ENCODE peak calls at places on chromosomes 12 and 14, in four cellular contexts. Y is fibroblast of lung, H is PC-3, L is HCT116. K is an unnamed sample.
A peak's percentile ranks its signal among the peaks of the same experiment; 100 is the strongest.

GRCh38 chr12:43332977-43333649 is 218.9 kb downstream of the ADAMTS20 start:
- DNase-seq in H (peak; percentile 37), L (no peak), Y (peak; percentile 90), K (no peak)

GRCh38 chr12:6532927-6533652 is 1.2 kb upstream of the GAPDH start:
- DNase-seq in Y (peak; percentile 70), L (no peak), H (peak; percentile 81), K (peak; percentile 87)

GRCh38 chr14:96391293-96392118 is 422 bp upstream of the AK7 start:
- DNase-seq in L (peak; percentile 85), Y (peak; percentile 90), H (peak; percentile 88), K (peak; percentile 86)

GRCh38 chr12:24470050-24470449 is 478.9 kb downstream of the BCAT1 start:
- DNase-seq in L (no peak), Y (peak; percentile 20), H (no peak), K (no peak)

GRCh38 chr14:64826845-64827244 is 52.9 kb downstream of the SPTB start:
- DNase-seq in Y (no peak), H (no peak), L (no peak), K (no peak)

GRCh38 chr14:61287196-61287595 is 6.1 kb upstream of the TMEM30B start:
- DNase-seq in L (no peak), Y (no peak), H (peak; percentile 40), K (no peak)

GRCh38 chr12:1839956-1840550 is 19.7 kb downstream of the LRTM2 start:
- DNase-seq in H (peak; percentile 46), Y (no peak), L (no peak), K (no peak)

GRCh38 chr12:65799331-65799730 is 25.0 kb upstream of the HMGA2 start:
- DNase-seq in Y (no peak), L (no peak), H (no peak), K (no peak)

GRCh38 chr12:104464899-104465298 is 8.2 kb downstream of the CHST11 start:
- DNase-seq in Y (no peak), H (no peak), L (no peak), K (no peak)

GRCh38 chr12:3641428-3641883 is 111.5 kb downstream of the CRACR2A start:
- DNase-seq in L (no peak), H (peak; percentile 78), Y (peak; percentile 73), K (no peak)

GRCh38 chr12:109718390-109718789 is 4.8 kb downstream of the FAM222A start:
- DNase-seq in Y (no peak), H (no peak), L (no peak), K (no peak)

GRCh38 chr12:484096-484495 is 24.4 kb downstream of the B4GALNT3 start:
- DNase-seq in Y (no peak), H (no peak), L (no peak), K (no peak)

GRCh38 chr12:104304261-104305004 is 894 bp downstream of the EID3 start:
- DNase-seq in Y (peak; percentile 25), L (no peak), H (no peak), K (no peak)

GRCh38 chr12:122079532-122080081 is 1.1 kb downstream of the MLXIP start:
- DNase-seq in L (no peak), H (no peak), Y (no peak), K (no peak)

GRCh38 chr12:124556896-124557501 is 10.4 kb downstream of the NCOR2 start:
- DNase-seq in H (no peak), Y (no peak), L (no peak), K (no peak)

GRCh38 chr12:96876966-96877365 is 30.1 kb upstream of the NEDD1 start:
- DNase-seq in Y (peak; percentile 56), H (peak; percentile 77), L (no peak), K (no peak)

GRCh38 chr14:24084439-24084838 is 9.7 kb upstream of the PCK2 start:
- DNase-seq in L (no peak), H (no peak), Y (no peak), K (no peak)

GRCh38 chr12:124694846-124695497 is 127.6 kb upstream of the NCOR2 start:
- DNase-seq in H (no peak), Y (peak; percentile 98), L (no peak), K (peak; percentile 51)

GRCh38 chr12:8960185-8960584 is 10.7 kb upstream of the M6PR start:
- DNase-seq in L (no peak), H (no peak), Y (no peak), K (no peak)

GRCh38 chr12:5511644-5512584 is 80.0 kb downstream of the NTF3 start:
- DNase-seq in L (peak; percentile 18), H (peak; percentile 6), Y (peak; percentile 12), K (no peak)

GRCh38 chr14:72679591-72680151 is 214.2 kb downstream of the DPF3 start:
- DNase-seq in Y (peak; percentile 42), H (no peak), L (no peak), K (no peak)

GRCh38 chr14:98498019-98498885 is 773.7 kb downstream of the BCL11B start:
- DNase-seq in H (no peak), L (no peak), Y (no peak), K (no peak)

GRCh38 chr12:24584032-24584675 is 364.7 kb downstream of the BCAT1 start:
- DNase-seq in L (no peak), Y (no peak), H (no peak), K (no peak)

GRCh38 chr12:19177754-19178153 is 48.2 kb downstream of the PLEKHA5 start:
- DNase-seq in L (no peak), Y (peak; percentile 57), H (no peak), K (no peak)

GRCh38 chr12:132257206-132257954 is 72.0 kb downstream of the GALNT9 start:
- DNase-seq in L (no peak), H (no peak), Y (no peak), K (no peak)

GRCh38 chr14:49727171-49727570 is 34.3 kb downstream of the KLHDC1 start:
- DNase-seq in H (no peak), Y (no peak), L (no peak), K (no peak)

GRCh38 chr12:80313184-80313583 is 130.9 kb upstream of the PTPRQ start:
- DNase-seq in Y (no peak), L (no peak), H (peak; percentile 49), K (no peak)

DNA sequence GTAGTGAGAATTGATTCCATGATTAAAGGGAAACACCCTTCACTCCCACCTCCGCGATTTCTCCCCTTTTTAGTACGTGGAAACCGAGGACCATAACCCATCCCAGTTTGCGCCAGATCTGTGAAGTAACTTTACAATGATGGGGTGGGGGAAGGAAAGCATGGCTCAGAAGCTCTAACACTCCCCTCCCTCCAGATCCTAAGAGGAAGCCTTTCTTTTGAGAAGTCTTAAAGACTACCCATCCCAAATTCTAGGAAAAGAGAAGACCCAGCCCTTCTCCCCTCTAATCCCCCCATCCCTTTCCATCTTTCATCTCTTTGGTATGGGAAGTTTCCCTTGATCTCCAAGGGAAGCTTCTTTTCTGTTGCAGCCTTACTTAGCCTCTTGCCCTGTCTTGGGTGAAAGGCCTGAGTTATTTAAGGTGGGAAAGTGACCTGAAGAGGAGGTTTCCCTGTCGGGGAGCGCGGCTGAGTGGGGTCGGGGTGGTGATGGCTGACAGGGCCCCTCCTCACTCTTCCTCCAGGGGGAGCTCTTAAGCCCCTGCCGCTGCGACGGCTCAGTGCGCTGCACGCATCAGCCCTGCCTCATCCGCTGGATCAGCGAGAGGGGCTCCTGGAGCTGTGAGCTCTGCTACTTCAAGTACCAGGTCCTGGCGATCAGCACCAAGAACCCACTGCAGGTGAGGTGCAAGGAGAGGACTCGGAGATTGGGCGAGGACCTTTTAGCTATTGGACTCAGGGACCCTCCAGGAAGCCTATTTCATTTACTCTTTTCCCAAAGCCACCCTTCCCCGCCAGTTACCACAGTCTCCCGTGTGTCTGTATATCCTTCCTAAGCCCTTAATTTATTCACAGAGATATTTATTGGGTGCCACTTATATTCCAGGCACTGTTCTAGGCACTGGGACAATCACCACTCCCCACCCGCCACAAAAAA is 1.8 kb downstream of the MARCHF9 start:
- DNase-seq in H (no peak), Y (no peak), L (no peak), K (no peak)
- TF ChIP-seq EZH2 in H (no peak), Y (no peak), L (no peak), K (no peak)

GRCh38 chr14:36660736-36661505 is 739 bp upstream of the PAX9 start:
- DNase-seq in L (no peak), H (no peak), Y (no peak), K (no peak)
- TF ChIP-seq EZH2 in L (no peak), H (no peak), Y (peak; percentile 81), K (no peak)

DNA sequence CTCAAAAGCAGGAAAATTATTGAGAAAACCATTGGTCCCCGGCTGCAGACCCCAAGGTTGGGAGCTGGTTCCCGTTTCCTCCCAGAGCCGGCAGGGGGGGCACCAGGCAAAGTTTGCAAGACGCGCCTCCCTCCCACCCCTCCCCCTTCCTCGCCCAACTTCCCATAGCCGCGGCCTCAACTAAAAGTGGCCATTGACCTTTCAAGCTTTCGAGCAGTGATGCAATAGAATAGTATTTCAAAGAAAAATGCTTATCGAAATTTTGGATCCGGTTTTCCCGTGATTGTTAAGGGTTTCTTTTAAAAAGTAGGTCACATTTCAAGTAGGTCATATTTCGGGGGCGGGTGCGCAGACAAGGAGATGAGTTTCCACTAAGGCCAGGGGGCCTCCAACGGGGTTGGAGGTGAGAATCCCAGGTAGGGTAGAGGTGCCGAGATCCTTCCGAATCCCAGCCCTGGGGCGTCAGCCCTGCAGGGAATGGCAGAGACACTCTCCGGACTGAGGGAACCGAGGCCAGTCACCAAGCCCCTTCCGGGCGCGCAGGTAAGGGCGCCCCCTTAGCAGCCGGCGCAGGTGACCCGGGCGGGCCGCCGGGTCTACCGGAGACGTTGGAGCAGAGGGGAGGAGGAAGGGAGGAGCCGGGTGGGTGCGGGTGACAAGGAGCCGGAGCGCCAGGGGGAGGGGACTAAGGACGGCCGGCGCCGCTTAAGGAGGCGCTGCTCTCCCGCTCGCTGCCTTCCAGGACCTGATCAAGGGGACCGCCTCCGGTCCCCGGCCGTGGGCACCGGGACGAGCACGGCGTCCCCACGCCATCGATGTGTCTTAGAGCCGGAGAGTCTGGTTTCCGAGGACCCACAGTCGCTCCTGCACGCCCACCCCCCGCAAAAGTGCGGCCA is 2.6 kb upstream of the SOCS2 start:
- DNase-seq in H (peak; percentile 76), Y (peak; percentile 76), L (peak; percentile 72), K (peak; percentile 79)
- TF ChIP-seq EZH2 in H (no peak), Y (no peak), L (no peak), K (no peak)

GRCh38 chr12:64532734-64533351 is 77.5 kb upstream of the RASSF3 start:
- DNase-seq in Y (no peak), H (no peak), L (no peak), K (no peak)

GRCh38 chr12:64530566-64530965 is 78.6 kb downstream of the TBK1 start:
- DNase-seq in Y (no peak), H (no peak), L (no peak), K (no peak)

GRCh38 chr12:64538146-64538545 is 72.1 kb upstream of the RASSF3 start:
- DNase-seq in L (no peak), Y (peak; percentile 17), H (no peak), K (no peak)

GRCh38 chr12:64531665-64532334 is 78.5 kb upstream of the RASSF3 start:
- DNase-seq in Y (no peak), H (no peak), L (no peak), K (no peak)

GRCh38 chr12:64534672-64535199 is 75.6 kb upstream of the RASSF3 start:
- DNase-seq in L (no peak), H (no peak), Y (no peak), K (no peak)
- TF ChIP-seq EZH2 in L (no peak), H (no peak), Y (no peak), K (no peak)